ENCODE peak calls at places on chromosomes 7 and 10, in nine cellular contexts. V, Q, B, X, W, Y, C, A and R are unnamed samples.

GRCh38 chr7:122340427-122340826 is 35.9 kb upstream of the FEZF1 start:
- DNase-seq in B (no peak), Q (no peak), W (no peak), A (no peak), Y (no peak), C (no peak), V (peak; percentile 96), X (no peak), R (no peak)

GRCh38 chr10:78672898-78673297 is 395.9 kb upstream of the ZMIZ1 start:
- DNase-seq in X (no peak), A (no peak), V (no peak), B (peak; percentile 97), Q (no peak), W (no peak), C (no peak), Y (no peak), R (peak; percentile 85)

GRCh38 chr10:130021373-130021950 is 57.4 kb upstream of the EBF3 start:
- DNase-seq in X (no peak), C (no peak), V (no peak), B (peak; percentile 50), A (no peak), Q (no peak), Y (no peak), W (no peak), R (peak; percentile 98)

GRCh38 chr10:128884496-128884895 is 582.5 kb upstream of the MGMT start:
- DNase-seq in V (no peak), Q (no peak), A (no peak), X (no peak), C (no peak), B (no peak), Y (no peak), W (no peak), R (no peak)

GRCh38 chr7:112162161-112163020 is 43.8 kb downstream of the DOCK4 start:
- DNase-seq in Y (peak; percentile 54), W (peak; percentile 89), Q (peak; percentile 87), A (no peak), B (peak; percentile 58), X (peak; percentile 65), C (no peak), V (no peak), R (no peak)

GRCh38 chr7:30931161-30931926 is 19.7 kb downstream of the AQP1 start:
- DNase-seq in W (peak; percentile 42), A (no peak), V (no peak), Q (no peak), Y (peak; percentile 22), C (no peak), X (peak; percentile 25), B (no peak), R (peak; percentile 70)

GRCh38 chr10:13961096-13961495 is 369.6 kb downstream of the FRMD4A start:
- DNase-seq in A (no peak), X (no peak), V (no peak), C (no peak), Q (no peak), B (no peak), Y (no peak), W (no peak), R (peak; percentile 96)

GRCh38 chr10:5531558-5532230 is 6.9 kb downstream of the CALML3 start:
- DNase-seq in A (no peak), W (no peak), X (no peak), B (no peak), V (no peak), Y (no peak), Q (no peak), C (no peak), R (no peak)

GRCh38 chr7:98251844-98252639 is at the start of gene TECPR1:
- DNase-seq in Q (peak; percentile 96), C (peak; percentile 84), V (peak; percentile 97), B (peak; percentile 92), Y (peak; percentile 100), X (peak; percentile 97), W (peak; percentile 96), A (peak; percentile 93), R (peak; percentile 97)

GRCh38 chr10:21334891-21335696 is 190.4 kb downstream of the SKIDA1 start:
- DNase-seq in Q (no peak), Y (no peak), C (no peak), W (no peak), X (peak; percentile 68), B (peak; percentile 91), V (no peak), A (no peak), R (peak; percentile 95)

GRCh38 chr7:16636533-16637173 is 8.9 kb downstream of the ANKMY2 start:
- DNase-seq in A (no peak), Y (no peak), W (no peak), Q (no peak), B (no peak), X (no peak), V (no peak), C (no peak), R (peak; percentile 26)

GRCh38 chr7:99396914-99397631 is 11.3 kb downstream of the PDAP1 start:
- DNase-seq in V (no peak), Y (no peak), B (no peak), Q (no peak), X (no peak), W (no peak), A (no peak), C (no peak), R (no peak)

GRCh38 chr7:45189151-45189970 is 31.8 kb downstream of the RAMP3 start:
- DNase-seq in Y (no peak), W (no peak), V (no peak), B (no peak), A (no peak), X (no peak), Q (no peak), C (no peak), R (no peak)
- TF ChIP-seq EZH2phosphoT487 in Y (no peak), W (no peak), V (no peak), B (no peak), A (no peak), X (no peak), Q (no peak), C (no peak), R (no peak)

DNA sequence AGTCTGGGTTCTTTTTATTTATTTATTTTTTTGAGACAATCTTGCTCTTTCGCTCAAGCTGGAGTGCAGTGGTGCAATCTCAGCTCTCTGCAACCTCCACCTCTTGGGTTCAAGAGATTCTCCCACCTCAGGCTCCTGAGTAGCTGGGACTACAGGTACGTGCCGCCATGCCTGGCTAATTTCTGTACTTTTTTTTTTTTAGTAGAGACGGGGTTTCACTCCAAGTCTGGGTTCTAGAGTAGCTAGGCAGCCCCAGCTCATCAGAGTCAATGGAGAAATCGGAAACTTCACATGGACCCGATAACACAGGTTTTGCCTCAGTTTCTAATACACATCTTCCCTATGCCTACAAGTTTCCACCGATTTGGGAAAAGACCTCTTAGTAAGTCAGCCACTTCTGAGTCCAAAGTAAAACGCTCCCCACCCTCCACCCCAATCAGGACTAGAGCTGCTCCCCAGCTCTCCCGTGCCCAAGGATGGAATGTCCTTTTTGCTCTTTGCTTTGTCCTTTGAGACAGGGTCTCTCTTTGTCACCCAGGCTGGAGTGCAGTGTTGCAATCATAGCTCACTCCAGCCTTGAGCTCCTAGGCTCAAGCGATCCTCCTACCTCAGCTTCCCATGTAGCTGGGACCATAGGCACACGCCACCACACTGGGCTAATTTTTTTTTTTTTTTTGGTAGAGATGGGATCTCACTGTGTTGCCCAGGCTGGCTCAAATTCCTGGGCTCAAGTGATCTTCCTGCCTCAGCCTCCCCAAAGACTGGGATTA is 3.8 kb upstream of the SERPINE1 start:
- DNase-seq in V (no peak), X (no peak), W (no peak), A (no peak), Y (no peak), C (no peak), Q (no peak), B (no peak), R (no peak)
- H3K4me2 ChIP-seq in V (no peak overlapping the region), X (peak overlapping the region; percentile 68), W (peak overlapping the region; percentile 53), A (no peak overlapping the region), Y (peak overlapping the region; percentile 69), C (peak overlapping the region; percentile 81), Q (peak overlapping the region; percentile 10), B (no peak overlapping the region), R (peak overlapping the region; percentile 77)

GRCh38 chr10:28494420-28494819 is 38.5 kb upstream of the WAC start:
- DNase-seq in C (no peak), A (no peak), V (no peak), B (no peak), W (no peak), Y (no peak), Q (no peak), X (no peak), R (no peak)
- H3K79me2 ChIP-seq in C (no peaks in the 10 kb centered on the region), A (no peaks in the 10 kb centered on the region), V (no peaks in the 10 kb centered on the region), B (no peaks in the 10 kb centered on the region), W (no peaks in the 10 kb centered on the region), Y (no peaks in the 10 kb centered on the region), Q (no peaks in the 10 kb centered on the region), X (no peaks in the 10 kb centered on the region), R (no peaks in the 10 kb centered on the region)

GRCh38 chr7:113582471-113582870 is 336.3 kb downstream of the PPP1R3A start:
- DNase-seq in A (no peak), C (no peak), Y (no peak), X (no peak), B (no peak), V (no peak), Q (no peak), W (no peak), R (no peak)
- TF ChIP-seq EZH2phosphoT487 in A (no peak), C (no peak), Y (no peak), X (no peak), B (no peak), V (no peak), Q (no peak), W (no peak), R (no peak)

GRCh38 chr7:32470871-32471270 is 19.3 kb downstream of the LSM5 start:
- DNase-seq in V (no peak), Y (no peak), B (no peak), X (no peak), Q (no peak), W (no peak), C (no peak), A (no peak), R (no peak)
- H3K4me2 ChIP-seq in V (no peak overlapping the region), Y (no peak overlapping the region), B (no peak overlapping the region), X (no peak overlapping the region), Q (no peak overlapping the region), W (no peak overlapping the region), C (no peak overlapping the region), A (no peak overlapping the region), R (no peak overlapping the region)

GRCh38 chr7:69661342-69661741 is 63.1 kb downstream of the AUTS2 start:
- DNase-seq in V (no peak), X (no peak), W (no peak), Y (no peak), B (no peak), A (no peak), C (no peak), Q (no peak), R (no peak)
- H3K79me2 ChIP-seq in V (no peaks in the 10 kb centered on the region), X (peaks cover 40% of the 10 kb centered on the region), W (no peaks in the 10 kb centered on the region), Y (peaks cover 36% of the 10 kb centered on the region), B (no peaks in the 10 kb centered on the region), A (peaks cover 92% of the 10 kb centered on the region), C (no peaks in the 10 kb centered on the region), Q (no peaks in the 10 kb centered on the region), R (no peaks in the 10 kb centered on the region)